ENCODE peak calls at places on chromosomes 2 and 18, in five cellular contexts. E is heart left ventricle, R is HepG2, I is mammary epithelial cell, N is tibial artery. K is an unnamed sample. For H3K4me1 and H3K27me3, the result is how much of the 10 kb centered on the place peaks cover.

GRCh38 chr2:26516246-26516645 is 38.3 kb upstream of the OTOF start:
- DNase-seq in I (no peak), E (no peak), N (no peak), R (no peak), K (no peak)

GRCh38 chr2:20225294-20226151 is 593 bp upstream of the SDC1 start:
- DNase-seq in N (peak), R (peak), I (peak), E (peak), K (peak)

GRCh38 chr2:26245231-26245732 is 543 bp downstream of the HADHB start:
- DNase-seq in E (no peak), I (peak), R (peak), N (no peak), K (no peak)

GRCh38 chr2:47068966-47069627 is 86.0 kb downstream of the STPG4 start:
- DNase-seq in I (no peak), R (no peak), E (peak), N (no peak), K (no peak)

GRCh38 chr2:147989809-147990403 is 30.6 kb downstream of the ORC4 start:
- DNase-seq in E (no peak), I (peak), R (peak), N (no peak), K (no peak)

GRCh38 chr2:217167531-217167930 is 307.7 kb upstream of the TNP1 start:
- DNase-seq in R (no peak), N (no peak), I (peak), E (no peak), K (no peak)

GRCh38 chr18:12376034-12376717 is 851 bp downstream of the AFG3L2 start:
- DNase-seq in E (peak), I (peak), R (peak), N (no peak), K (peak)

GRCh38 chr2:126599062-126599461 is 56.9 kb upstream of the GYPC start:
- DNase-seq in N (no peak), I (no peak), R (no peak), E (no peak), K (no peak)

GRCh38 chr2:30335981-30336538 is 104.7 kb downstream of the LBH start:
- DNase-seq in N (no peak), R (no peak), I (no peak), E (no peak), K (no peak)

GRCh38 chr18:27843783-27844415 is 333.0 kb downstream of the CDH2 start:
- DNase-seq in N (no peak), E (no peak), R (no peak), I (peak), K (no peak)

GRCh38 chr2:240412975-240413812 is 22.3 kb upstream of the GPC1 start:
- DNase-seq in E (peak), R (no peak), N (peak), I (no peak), K (peak)

GRCh38 chr2:117960231-117960630 is 53.6 kb downstream of the CCDC93 start:
- DNase-seq in R (no peak), I (no peak), E (no peak), N (no peak), K (no peak)

GRCh38 chr18:80173060-80173459 is 64.0 kb downstream of the ADNP2 start:
- DNase-seq in E (no peak), N (no peak), R (no peak), I (no peak), K (peak)

GRCh38 chr2:220533485-220533884 is 906.1 kb downstream of the SLC4A3 start:
- DNase-seq in I (peak), R (peak), E (no peak), N (no peak), K (no peak)

GRCh38 chr2:24819442-24820174 is 26.4 kb downstream of the CENPO start:
- DNase-seq in E (no peak), N (no peak), I (no peak), R (no peak), K (no peak)

GRCh38 chr2:144515694-144516416 is 4.1 kb downstream of the ZEB2 start:
- DNase-seq in E (peak), R (no peak), N (peak), I (no peak), K (peak)

GRCh38 chr2:59732861-59733603 is 820.4 kb downstream of the BCL11A start:
- DNase-seq in R (no peak), N (no peak), E (no peak), I (no peak), K (no peak)

GRCh38 chr2:55408946-55409868 is 10.4 kb downstream of the CCDC88A start:
- DNase-seq in N (no peak), I (peak), R (no peak), E (no peak), K (no peak)

GRCh38 chr2:100876231-100876860 is 56.4 kb downstream of the NPAS2 start:
- DNase-seq in E (no peak), I (no peak), N (no peak), R (no peak), K (no peak)

GRCh38 chr18:7447629-7448028 is 119.5 kb upstream of the PTPRM start:
- DNase-seq in R (no peak), E (no peak), I (peak), N (no peak), K (no peak)

GRCh38 chr2:207887570-207887969 is 117.9 kb upstream of the FZD5 start:
- DNase-seq in R (no peak), E (no peak), I (no peak), N (no peak), K (no peak)

GRCh38 chr2:97935719-97936161 is 60.0 kb downstream of the TMEM131 start:
- DNase-seq in R (peak), I (peak), E (no peak), N (no peak), K (no peak)

GRCh38 chr18:42174909-42175308 is 219.9 kb downstream of the PIK3C3 start:
- DNase-seq in N (no peak), E (no peak), R (no peak), I (peak), K (no peak)

GRCh38 chr2:67215214-67215613 is 181.9 kb upstream of the ETAA1 start:
- DNase-seq in N (no peak), E (peak), I (peak), R (peak), K (no peak)

GRCh38 chr18:63999871-64000270 is 30.0 kb downstream of the SERPINB8 start:
- DNase-seq in R (no peak), I (no peak), N (no peak), E (no peak), K (no peak)

GRCh38 chr2:5076599-5076998 is 615.6 kb upstream of the SOX11 start:
- DNase-seq in R (no peak), N (no peak), I (no peak), E (no peak), K (no peak)

GRCh38 chr2:118849226-118850170 is 2.0 kb upstream of the EN1 start:
- DNase-seq in E (no peak), R (no peak), I (no peak), N (no peak), K (no peak)

GRCh38 chr2:10305715-10306114 is 3.0 kb downstream of the HPCAL1 start:
- DNase-seq in N (no peak), I (no peak), R (peak), E (no peak), K (peak)

GRCh38 chr2:144426981-144427479 is 92.9 kb downstream of the ZEB2 start:
- DNase-seq in N (no peak), E (no peak), R (peak), I (peak), K (no peak)

GRCh38 chr2:191481305-191482075 is 196.4 kb upstream of the NABP1 start:
- DNase-seq in I (no peak), E (no peak), R (no peak), N (no peak), K (no peak)

GRCh38 chr2:12162269-12163247 is 416.1 kb downstream of the LPIN1 start:
- DNase-seq in E (no peak), N (no peak), R (no peak), I (no peak), K (no peak)

GRCh38 chr18:49359732-49360444 is 100.6 kb downstream of the DYM start:
- DNase-seq in R (no peak), N (no peak), E (no peak), I (peak), K (no peak)

GRCh38 chr2:127515383-127515915 is 10.8 kb downstream of the IWS1 start:
- DNase-seq in N (no peak), I (no peak), R (no peak), E (no peak), K (no peak)

GRCh38 chr18:7255643-7256042 is 24.8 kb downstream of the LRRC30 start:
- DNase-seq in N (no peak), E (no peak), R (no peak), I (no peak), K (no peak)

GRCh38 chr2:143891879-143892308 is 628.0 kb downstream of the ZEB2 start:
- DNase-seq in R (no peak), I (no peak), N (no peak), E (no peak), K (no peak)

GRCh38 chr2:240974771-240975572 is 23.4 kb upstream of the SNED1 start:
- DNase-seq in E (no peak), N (no peak), R (no peak), I (no peak), K (no peak)

GRCh38 chr2:162069200-162069910 is 4.7 kb downstream of the DPP4 start:
- DNase-seq in N (no peak), I (no peak), E (no peak), R (peak), K (no peak)

GRCh38 chr2:136211671-136212070 is 93.7 kb upstream of the CXCR4 start:
- DNase-seq in E (no peak), N (no peak), R (no peak), I (no peak), K (no peak)

GRCh38 chr2:136207665-136208064 is 89.7 kb upstream of the CXCR4 start:
- DNase-seq in N (no peak), E (no peak), I (no peak), R (no peak), K (no peak)

GRCh38 chr2:136210822-136211221 is 92.9 kb upstream of the CXCR4 start:
- DNase-seq in N (no peak), I (no peak), R (no peak), E (no peak), K (no peak)

GRCh38 chr2:136208682-136209081 is 90.7 kb upstream of the CXCR4 start:
- DNase-seq in I (no peak), N (no peak), R (no peak), E (no peak), K (no peak)

DNA sequence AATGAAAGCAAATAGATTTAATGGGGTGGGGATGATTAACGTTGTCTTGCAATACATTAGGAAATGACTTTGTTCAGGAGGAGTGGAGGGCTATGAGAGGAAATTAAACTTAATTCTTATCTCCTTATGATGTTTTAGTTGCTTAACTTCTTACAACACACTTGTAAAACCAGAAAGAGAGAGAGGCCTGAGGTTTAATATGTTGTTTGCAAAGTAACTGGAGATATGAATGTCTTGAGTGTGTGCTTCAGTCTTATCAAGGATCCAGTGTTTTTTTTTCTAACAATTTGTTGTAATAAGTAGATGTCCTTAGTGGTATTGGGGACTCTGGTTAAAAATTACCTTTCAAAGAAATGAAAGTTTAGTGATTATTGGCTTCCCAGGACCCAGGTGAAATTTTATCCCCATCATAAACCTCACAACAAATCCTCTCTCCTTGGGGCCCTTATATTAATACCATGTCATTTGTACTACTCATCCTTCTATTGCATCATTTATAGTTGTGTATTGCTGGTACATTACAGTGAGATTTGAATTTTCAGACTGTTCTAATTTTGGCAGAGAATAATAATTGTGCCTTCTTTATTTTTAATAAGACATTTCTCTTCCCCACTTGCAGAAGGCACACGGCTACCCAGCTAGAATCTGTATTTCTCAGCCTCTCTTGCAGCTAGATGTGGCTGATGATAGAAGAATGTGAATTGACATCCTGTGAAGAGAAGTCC is 91.8 kb upstream of the CXCR4 start:
- DNase-seq in R (no peak), E (no peak), I (no peak), N (no peak), K (no peak)
- H3K4me1 ChIP-seq in R (under half), E (under half), I (under half), N (under half), K (under half)

GRCh38 chr2:219035942-219036341 is 5.4 kb downstream of the CFAP65 start:
- DNase-seq in I (no peak), E (no peak), N (no peak), R (no peak), K (peak)

GRCh38 chr2:219031005-219031738 is 10.1 kb downstream of the CFAP65 start:
- DNase-seq in N (no peak), E (no peak), I (no peak), R (no peak), K (no peak)

GRCh38 chr2:219037783-219038549 is 3.4 kb downstream of the CFAP65 start:
- DNase-seq in N (no peak), E (no peak), I (no peak), R (peak), K (no peak)

GRCh38 chr2:219032051-219032745 is 9.1 kb downstream of the CFAP65 start:
- DNase-seq in R (no peak), I (no peak), E (no peak), N (no peak), K (peak)

DNA sequence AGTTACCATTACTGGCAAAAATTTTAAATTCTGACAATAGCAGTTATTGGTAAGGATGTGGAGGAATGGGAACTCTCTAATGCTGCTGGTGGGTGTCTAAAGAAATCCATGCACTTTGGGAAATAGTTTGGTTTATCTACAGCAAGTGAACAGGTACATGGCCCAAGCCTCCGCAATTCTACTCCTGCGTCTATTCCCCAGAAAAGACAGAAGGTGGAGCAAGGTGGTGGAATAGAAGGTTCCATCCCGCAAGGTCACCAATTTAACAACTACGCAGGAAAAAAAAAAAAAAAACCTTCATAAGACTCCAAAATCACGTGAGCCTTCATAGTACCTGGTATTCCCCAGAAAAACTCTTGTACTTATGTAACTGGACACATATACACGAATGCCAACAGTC is 6.5 kb downstream of the CFAP65 start:
- DNase-seq in R (no peak), N (no peak), E (no peak), I (no peak), K (no peak)
- H3K27me3 ChIP-seq in R (under half), N (under half), E (under half), I (under half), K (under half)

DNA sequence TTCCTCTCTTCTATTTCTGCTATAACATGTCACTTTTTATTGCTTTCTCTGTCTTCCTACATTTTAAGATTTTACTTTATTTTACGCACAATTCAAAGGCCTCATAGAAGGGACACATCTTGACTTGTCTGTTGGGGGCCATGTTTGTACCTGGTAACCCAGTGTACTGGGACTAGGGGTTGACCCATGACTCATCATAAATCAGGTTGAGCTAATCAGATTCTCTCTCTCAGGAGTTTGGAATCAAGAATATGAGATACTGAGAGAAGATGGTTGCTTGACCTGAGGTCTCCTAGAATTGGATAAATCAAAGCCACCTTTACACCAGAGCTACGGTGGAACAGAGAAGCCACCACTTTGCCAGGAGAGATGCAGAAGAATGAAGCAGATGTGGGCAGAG is 153.0 kb downstream of the UXS1 start:
- DNase-seq in N (no peak), I (no peak), R (no peak), E (no peak), K (no peak)
- H3K4me1 ChIP-seq in N (under half), I (under half), R (under half), E (under half), K (under half)

GRCh38 chr2:120460511-120460910 is 114.6 kb downstream of the INHBB start:
- DNase-seq in N (no peak), E (no peak), R (no peak), I (no peak), K (peak)
- H3K27me3 ChIP-seq in N (under half), E (under half), R (under half), I (under half), K (under half)

GRCh38 chr2:45813003-45813601 is 161.6 kb downstream of the PRKCE start:
- DNase-seq in E (peak), N (no peak), I (no peak), R (no peak), K (no peak)
- H3K4me1 ChIP-seq in E (under half), N (under half), I (under half), R (under half), K (under half)

GRCh38 chr2:27792759-27793158 is 21.2 kb downstream of the MRPL33 start:
- DNase-seq in R (no peak), N (no peak), I (no peak), E (no peak), K (no peak)

GRCh38 chr2:27795868-27796277 is 24.4 kb downstream of the MRPL33 start:
- DNase-seq in R (no peak), E (no peak), N (no peak), I (no peak), K (no peak)

GRCh38 chr2:27798476-27798875 is 27.0 kb downstream of the MRPL33 start:
- DNase-seq in E (no peak), I (no peak), N (no peak), R (no peak), K (peak)

GRCh38 chr2:27796991-27797752 is 25.7 kb downstream of the MRPL33 start:
- DNase-seq in I (no peak), N (no peak), E (peak), R (no peak), K (no peak)

GRCh38 chr2:27795093-27795834 is 23.7 kb downstream of the MRPL33 start:
- DNase-seq in N (no peak), E (no peak), R (peak), I (no peak), K (no peak)
- H3K27me3 ChIP-seq in N (under half), E (under half), R (under half), I (under half), K (under half)

GRCh38 chr2:106111882-106112571 is 82.1 kb downstream of the UXS1 start:
- DNase-seq in R (no peak), N (no peak), E (no peak), I (no peak), K (no peak)
- H3K4me1 ChIP-seq in R (under half), N (under half), E (under half), I (under half), K (under half)

GRCh38 chr2:70907130-70907756 is 28.5 kb upstream of the ATP6V1B1 start:
- DNase-seq in N (no peak), R (no peak), E (no peak), I (no peak), K (no peak)

GRCh38 chr2:70905443-70905842 is 30.3 kb upstream of the ATP6V1B1 start:
- DNase-seq in E (no peak), I (no peak), N (no peak), R (no peak), K (no peak)

GRCh38 chr2:70904371-70905216 is 31.1 kb upstream of the ATP6V1B1 start:
- DNase-seq in I (no peak), E (no peak), R (no peak), N (no peak), K (no peak)

GRCh38 chr2:70906439-70907018 is 29.2 kb upstream of the ATP6V1B1 start:
- DNase-seq in N (no peak), E (no peak), R (no peak), I (no peak), K (no peak)

DNA sequence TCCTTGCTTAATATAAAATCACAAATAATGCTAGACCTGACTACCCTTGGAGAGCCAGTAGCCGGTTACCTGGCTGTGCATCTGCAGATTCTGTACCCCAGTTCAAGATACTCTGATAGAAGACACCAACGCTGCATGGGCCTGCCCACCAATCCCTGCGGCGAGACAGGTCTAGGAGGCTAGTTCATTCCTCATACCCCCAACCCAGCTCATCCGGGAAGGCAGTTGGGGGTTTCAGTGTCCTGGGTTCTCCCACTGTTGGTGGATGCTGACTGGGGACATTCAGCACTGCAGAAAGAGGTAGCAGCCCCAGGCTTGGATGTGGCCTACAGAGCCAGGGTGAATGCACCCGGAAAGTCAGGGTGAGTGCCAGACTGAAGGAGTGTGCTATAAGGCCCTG is 29.7 kb upstream of the ATP6V1B1 start:
- DNase-seq in N (no peak), R (no peak), I (no peak), E (no peak), K (no peak)
- H3K27me3 ChIP-seq in N (under half), R (under half), I (under half), E (half or more), K (under half)

GRCh38 chr2:109176928-109177327 is 47.9 kb downstream of the SH3RF3 start:
- DNase-seq in E (no peak), I (no peak), R (no peak), N (no peak), K (no peak)

GRCh38 chr2:109174626-109175349 is 45.8 kb downstream of the SH3RF3 start:
- DNase-seq in N (no peak), R (no peak), I (no peak), E (no peak), K (peak)

GRCh38 chr2:109175350-109175678 is 46.3 kb downstream of the SH3RF3 start:
- DNase-seq in E (no peak), R (no peak), N (no peak), I (no peak), K (no peak)

GRCh38 chr2:109174214-109174613 is 45.2 kb downstream of the SH3RF3 start:
- DNase-seq in R (no peak), E (no peak), I (no peak), N (no peak), K (no peak)

GRCh38 chr2:109176489-109176888 is 47.5 kb downstream of the SH3RF3 start:
- DNase-seq in I (no peak), N (no peak), R (no peak), E (no peak), K (no peak)
- H3K4me1 ChIP-seq in I (under half), N (under half), R (under half), E (under half), K (under half)